ENCODE peak calls at places on chromosomes 2 and 18, in nine cellular contexts. J is endothelial cell of umbilical vein; L is HFF-Myc; I is nephron progenitor cell; Z is GM12865; A is left ventricle myocardium inferior; W is osteocyte; P is H9; V is CD4-positive, alpha-beta T cell. Y is an unnamed sample.

GRCh38 chr18:74506405-74507119 is 10.4 kb downstream of the CNDP2 start:
- DNase-seq in P (peak; percentile 56), I (no peak), J (no peak), Z (no peak), A (no peak), L (no peak), W (no peak), V (no peak), Y (no peak)

GRCh38 chr2:15565392-15565791 is 4.3 kb upstream of the NBAS start:
- DNase-seq in I (no peak), J (no peak), V (no peak), W (no peak), P (no peak), Z (no peak), A (no peak), L (no peak), Y (no peak)

GRCh38 chr2:25131567-25132295 is 36.6 kb downstream of the POMC start:
- DNase-seq in J (no peak), L (no peak), A (peak; percentile 27), I (peak; percentile 48), Z (no peak), P (peak; percentile 62), V (no peak), W (no peak), Y (no peak)

GRCh38 chr2:111116843-111117665 is 3.7 kb upstream of the BCL2L11 start:
- DNase-seq in J (peak; percentile 69), Z (peak; percentile 81), L (no peak), I (peak; percentile 74), V (peak; percentile 57), P (peak; percentile 92), A (peak; percentile 67), W (peak; percentile 91), Y (peak; percentile 62)

GRCh38 chr2:203790134-203790533 is 77.4 kb upstream of the CTLA4 start:
- DNase-seq in W (no peak), A (no peak), L (no peak), V (no peak), I (no peak), J (peak; percentile 78), Z (no peak), P (no peak), Y (no peak)

GRCh38 chr18:59927246-59927825 is 27.5 kb downstream of the PMAIP1 start:
- DNase-seq in J (peak; percentile 49), W (no peak), L (no peak), A (no peak), V (no peak), Z (peak; percentile 96), P (no peak), I (no peak), Y (no peak)

GRCh38 chr18:75226301-75226955 is 15.8 kb downstream of the TSHZ1 start:
- DNase-seq in I (peak; percentile 69), Z (no peak), A (no peak), W (no peak), P (no peak), L (no peak), V (no peak), J (no peak), Y (no peak)

GRCh38 chr2:106562826-106563594 is 75.8 kb downstream of the CD8B2 start:
- DNase-seq in L (no peak), A (no peak), P (peak; percentile 42), J (no peak), W (no peak), I (no peak), Z (no peak), V (no peak), Y (no peak)

GRCh38 chr2:201466050-201466660 is 14.6 kb downstream of the STRADB start:
- DNase-seq in J (peak; percentile 71), I (no peak), P (no peak), L (peak; percentile 71), A (no peak), W (no peak), V (no peak), Z (no peak), Y (no peak)

GRCh38 chr2:25711641-25712369 is 38.4 kb upstream of the DTNB start:
- DNase-seq in J (no peak), Z (no peak), A (no peak), I (peak; percentile 15), L (no peak), W (no peak), V (no peak), P (no peak), Y (no peak)

GRCh38 chr2:178806543-178806942 is 680 bp downstream of the TTN start:
- DNase-seq in P (no peak), V (no peak), L (no peak), W (no peak), A (no peak), I (no peak), Z (no peak), J (no peak), Y (no peak)

GRCh38 chr2:177254433-177255226 is 9.9 kb downstream of the NFE2L2 start:
- DNase-seq in V (no peak), J (peak; percentile 64), I (peak; percentile 68), P (peak; percentile 80), A (no peak), W (no peak), L (no peak), Z (no peak), Y (peak; percentile 26)

GRCh38 chr2:142316049-142316448 is 185.2 kb upstream of the LRP1B start:
- DNase-seq in P (no peak), I (no peak), A (no peak), V (no peak), L (no peak), Z (no peak), W (no peak), J (no peak), Y (no peak)

GRCh38 chr2:11133238-11133935 is 21.9 kb upstream of the SLC66A3 start:
- DNase-seq in Z (no peak), J (no peak), L (no peak), I (peak; percentile 37), V (no peak), P (no peak), A (no peak), W (no peak), Y (no peak)

GRCh38 chr2:46950314-46950713 is 34.7 kb upstream of the MCFD2 start:
- DNase-seq in L (no peak), I (no peak), V (no peak), W (no peak), P (no peak), J (no peak), A (no peak), Z (no peak), Y (no peak)

GRCh38 chr2:25966531-25967265 is 15.6 kb downstream of the KIF3C start:
- DNase-seq in I (no peak), Z (no peak), J (no peak), V (no peak), P (no peak), W (no peak), L (no peak), A (no peak), Y (no peak)

GRCh38 chr18:2914185-2914584 is 67.4 kb downstream of the EMILIN2 start:
- DNase-seq in V (no peak), I (peak; percentile 52), P (no peak), A (peak; percentile 66), W (peak; percentile 32), L (no peak), J (no peak), Z (no peak), Y (no peak)

GRCh38 chr2:204550738-204551137 is 5.5 kb downstream of the PARD3B start:
- DNase-seq in J (no peak), Z (no peak), A (no peak), W (no peak), V (no peak), L (no peak), I (no peak), P (no peak), Y (no peak)

DNA sequence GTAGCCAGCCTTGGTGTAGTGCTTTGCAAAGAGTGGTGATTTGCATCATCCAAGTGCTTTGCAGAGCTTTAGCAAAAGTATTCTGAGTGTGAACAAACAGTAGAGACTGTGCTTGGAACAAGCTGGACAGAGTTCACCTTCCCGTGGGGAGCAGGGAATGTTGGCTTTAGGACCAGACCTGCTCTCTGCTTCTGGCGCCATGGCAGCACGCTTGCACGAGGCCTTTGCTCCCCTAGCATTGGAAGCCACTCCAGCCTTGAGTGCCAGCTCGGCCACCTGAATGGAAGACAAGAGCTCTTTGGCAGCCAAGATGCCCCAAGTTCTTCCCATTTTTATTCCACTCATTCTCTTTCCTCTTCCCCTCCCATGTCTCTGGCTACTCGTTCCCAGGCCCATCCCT is 250.8 kb upstream of the OSR1 start:
- DNase-seq in P (no peak), A (no peak), W (no peak), L (no peak), V (no peak), I (no peak), J (no peak), Z (no peak), Y (no peak)
- TF ChIP-seq CTCF in P (no peak), A (no peak), W (no peak), L (no peak), V (no peak), I (no peak), J (no peak), Z (no peak), Y (no peak)

GRCh38 chr2:119290859-119291587 is 67.4 kb downstream of the STEAP3 start:
- DNase-seq in I (peak; percentile 90), V (peak; percentile 61), L (peak; percentile 19), W (peak; percentile 93), Z (peak; percentile 78), P (peak; percentile 94), J (peak; percentile 56), A (peak; percentile 73), Y (peak; percentile 88)
- TF ChIP-seq CTCF in I (peak; percentile 91), V (no peak), L (peak; percentile 84), W (peak; percentile 98), Z (peak; percentile 84), P (peak; percentile 97), J (peak; percentile 85), A (peak; percentile 92), Y (peak; percentile 97)

DNA sequence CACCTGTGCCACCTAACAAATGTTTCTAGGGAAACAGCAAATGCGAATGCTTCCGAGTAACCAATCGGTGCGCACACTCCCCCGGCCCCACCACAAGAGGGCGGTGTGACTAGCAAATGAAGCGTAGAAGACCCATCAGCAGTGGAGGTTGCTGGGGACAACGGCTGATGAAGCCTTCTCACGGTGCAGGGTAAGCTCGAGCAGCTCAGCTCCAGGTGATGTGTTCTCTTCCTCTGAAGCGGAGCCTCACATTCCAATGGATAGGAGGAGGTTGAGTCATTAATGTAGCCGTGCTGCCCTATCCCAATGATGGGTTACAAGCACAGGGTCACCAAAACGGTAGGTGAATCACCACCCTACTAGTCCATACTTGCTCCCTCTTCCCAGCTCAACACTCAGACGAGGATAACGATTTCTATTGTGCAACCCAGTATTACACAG is 127.6 kb upstream of the TWIST2 start:
- DNase-seq in W (peak; percentile 77), V (no peak), L (no peak), A (peak; percentile 43), J (peak; percentile 29), Z (peak; percentile 38), I (peak; percentile 61), P (peak; percentile 90), Y (peak; percentile 58)
- TF ChIP-seq CTCF in W (peak; percentile 53), V (peak; percentile 40), L (peak; percentile 73), A (peak; percentile 73), J (peak; percentile 70), Z (peak; percentile 59), I (peak; percentile 59), P (peak; percentile 93), Y (peak; percentile 84)

GRCh38 chr18:33210575-33211189 is 229.8 kb downstream of the CCDC178 start:
- DNase-seq in L (no peak), P (peak; percentile 31), I (peak; percentile 15), J (peak; percentile 36), W (no peak), Z (peak; percentile 42), A (no peak), V (no peak), Y (no peak)

GRCh38 chr18:33201509-33201926 is 239.0 kb downstream of the CCDC178 start:
- DNase-seq in J (peak; percentile 75), W (no peak), L (no peak), A (no peak), Z (peak; percentile 2), I (peak; percentile 41), V (no peak), P (peak; percentile 64), Y (no peak)

GRCh38 chr18:33205777-33206176 is 234.7 kb downstream of the CCDC178 start:
- DNase-seq in J (no peak), W (no peak), A (no peak), L (no peak), I (no peak), P (peak; percentile 26), Z (no peak), V (no peak), Y (no peak)
- TF ChIP-seq CTCF in J (no peak), W (no peak), A (no peak), L (no peak), I (no peak), P (no peak), Z (no peak), V (no peak), Y (no peak)

Y was measured in progenitor cell of endocrine pancreas.